ENCODE peak calls at places on chromosome 14, in five cellular contexts. One of them, this sample, is unnamed.

GRCh38 chr14:57273236-57273635 is 4.5 kb downstream of the AP5M1 start:
- DNase-seq in left lung: no peak
- DNase-seq in ovary: no peak
- DNase-seq in heart left ventricle: no peak
- DNase-seq in coronary artery: no peak
- DNase-seq in this sample: no peak

GRCh38 chr14:51507556-51508511 is 143.9 kb upstream of the FRMD6 start:
- DNase-seq in heart left ventricle: peak
- DNase-seq in ovary: peak
- DNase-seq in left lung: peak
- DNase-seq in coronary artery: no peak
- DNase-seq in this sample: no peak

GRCh38 chr14:88363624-88364023 is 21.8 kb upstream of the SPATA7 start:
- DNase-seq in ovary: no peak
- DNase-seq in coronary artery: no peak
- DNase-seq in heart left ventricle: no peak
- DNase-seq in left lung: no peak
- DNase-seq in this sample: no peak

GRCh38 chr14:80003138-80003537 is 208.2 kb downstream of the DIO2 start:
- DNase-seq in coronary artery: no peak
- DNase-seq in heart left ventricle: no peak
- DNase-seq in left lung: no peak
- DNase-seq in ovary: no peak
- DNase-seq in this sample: no peak

GRCh38 chr14:87231336-87232026 is 761.5 kb downstream of the GALC start:
- DNase-seq in coronary artery: no peak
- DNase-seq in left lung: no peak
- DNase-seq in heart left ventricle: no peak
- DNase-seq in ovary: no peak
- DNase-seq in this sample: no peak

GRCh38 chr14:105486974-105487448 is 325 bp downstream of the CRIP1 start:
- DNase-seq in ovary: no peak
- DNase-seq in left lung: no peak
- DNase-seq in heart left ventricle: peak
- DNase-seq in coronary artery: peak
- DNase-seq in this sample: no peak

GRCh38 chr14:104876251-104876699 is 11.2 kb downstream of the CEP170B start:
- DNase-seq in coronary artery: no peak
- DNase-seq in heart left ventricle: peak
- DNase-seq in left lung: peak
- DNase-seq in ovary: no peak
- DNase-seq in this sample: no peak

GRCh38 chr14:64504310-64504896 is at the start of gene ZBTB1:
- DNase-seq in ovary: peak
- DNase-seq in left lung: peak
- DNase-seq in coronary artery: peak
- DNase-seq in heart left ventricle: peak
- DNase-seq in this sample: peak

GRCh38 chr14:64296561-64296960 is 2.4 kb upstream of the ESR2 start:
- DNase-seq in heart left ventricle: no peak
- DNase-seq in left lung: no peak
- DNase-seq in ovary: no peak
- DNase-seq in coronary artery: no peak
- DNase-seq in this sample: no peak

GRCh38 chr14:97943619-97944018 is 1146.4 kb downstream of the VRK1 start:
- DNase-seq in ovary: no peak
- DNase-seq in left lung: no peak
- DNase-seq in coronary artery: no peak
- DNase-seq in heart left ventricle: no peak
- DNase-seq in this sample: no peak

GRCh38 chr14:68677901-68678300 is 115.0 kb downstream of the ZFP36L1 start:
- DNase-seq in ovary: no peak
- DNase-seq in left lung: no peak
- DNase-seq in coronary artery: no peak
- DNase-seq in heart left ventricle: no peak
- DNase-seq in this sample: no peak

GRCh38 chr14:73785336-73785833 is 66.2 kb upstream of the PTGR2 start:
- DNase-seq in heart left ventricle: no peak
- DNase-seq in coronary artery: no peak
- DNase-seq in left lung: no peak
- DNase-seq in ovary: peak
- DNase-seq in this sample: no peak

GRCh38 chr14:69535230-69535848 is 39.3 kb downstream of the CCDC177 start:
- DNase-seq in left lung: no peak
- DNase-seq in ovary: peak
- DNase-seq in coronary artery: no peak
- DNase-seq in heart left ventricle: no peak
- DNase-seq in this sample: peak

GRCh38 chr14:88079624-88080023 is 74.7 kb downstream of the GPR65 start:
- DNase-seq in coronary artery: no peak
- DNase-seq in heart left ventricle: no peak
- DNase-seq in ovary: no peak
- DNase-seq in left lung: no peak
- DNase-seq in this sample: no peak

DNA sequence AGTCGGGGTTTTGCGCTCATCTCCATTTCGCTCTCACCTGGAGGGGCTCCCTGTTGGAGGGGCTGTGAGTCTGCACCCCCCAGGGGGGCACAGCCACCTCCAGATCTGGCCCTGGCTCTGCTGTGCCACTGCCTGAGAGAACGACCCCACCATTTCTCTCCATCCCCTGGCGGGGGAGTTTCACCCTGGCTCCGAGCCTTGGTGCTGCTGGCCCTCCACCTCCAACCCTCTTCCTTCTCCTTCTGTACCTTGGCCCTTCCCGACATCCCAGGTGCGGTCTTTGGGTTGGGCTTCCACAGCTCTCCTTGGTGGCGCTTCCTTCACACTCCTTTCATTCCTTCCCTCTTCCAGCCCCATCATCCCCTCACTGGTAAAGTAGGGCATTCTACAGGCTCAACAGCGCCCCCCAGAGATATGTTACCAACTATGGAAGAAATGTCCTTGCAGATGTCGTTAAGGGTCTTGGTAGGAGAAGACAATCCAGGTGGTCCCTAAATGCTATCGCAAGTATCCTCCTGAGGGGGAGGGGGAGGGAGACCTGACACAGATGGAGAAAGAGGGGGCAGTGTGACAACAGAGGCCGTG is 16.3 kb downstream of the SERPINA1 start:
- DNase-seq in coronary artery: peak
- DNase-seq in ovary: no peak
- DNase-seq in left lung: no peak
- DNase-seq in heart left ventricle: no peak
- DNase-seq in this sample: peak
- TF ChIP-seq CTCF in coronary artery: no peak
- TF ChIP-seq CTCF in ovary: no peak
- TF ChIP-seq CTCF in left lung: no peak
- TF ChIP-seq CTCF in heart left ventricle: no peak
- TF ChIP-seq CTCF in this sample: no peak

GRCh38 chr14:22589096-22589839 is at the start of gene DAD1:
- DNase-seq in heart left ventricle: peak
- DNase-seq in ovary: peak
- DNase-seq in coronary artery: peak
- DNase-seq in left lung: peak
- DNase-seq in this sample: peak

GRCh38 chr14:22583994-22584393 is 5.0 kb downstream of the DAD1 start:
- DNase-seq in heart left ventricle: no peak
- DNase-seq in coronary artery: no peak
- DNase-seq in left lung: no peak
- DNase-seq in ovary: no peak
- DNase-seq in this sample: no peak

GRCh38 chr14:22587247-22587646 is 1.8 kb downstream of the DAD1 start:
- DNase-seq in ovary: no peak
- DNase-seq in left lung: no peak
- DNase-seq in coronary artery: no peak
- DNase-seq in heart left ventricle: no peak
- DNase-seq in this sample: no peak

GRCh38 chr14:22593189-22593588 is 4.2 kb upstream of the DAD1 start:
- DNase-seq in left lung: no peak
- DNase-seq in coronary artery: no peak
- DNase-seq in ovary: no peak
- DNase-seq in heart left ventricle: no peak
- DNase-seq in this sample: no peak

GRCh38 chr14:22588419-22589095 is 467 bp downstream of the DAD1 start:
- DNase-seq in left lung: no peak
- DNase-seq in ovary: no peak
- DNase-seq in coronary artery: no peak
- DNase-seq in heart left ventricle: no peak
- DNase-seq in this sample: no peak
- H3K27ac ChIP-seq in left lung: peak
- H3K27ac ChIP-seq in ovary: peak
- H3K27ac ChIP-seq in coronary artery: peak
- H3K27ac ChIP-seq in heart left ventricle: peak
- H3K27ac ChIP-seq in this sample: peak

GRCh38 chr14:25869854-25870253 is 728.0 kb downstream of the NOVA1 start:
- DNase-seq in coronary artery: no peak
- DNase-seq in left lung: no peak
- DNase-seq in ovary: no peak
- DNase-seq in heart left ventricle: no peak
- DNase-seq in this sample: no peak
- TF ChIP-seq CTCF in coronary artery: no peak
- TF ChIP-seq CTCF in left lung: no peak
- TF ChIP-seq CTCF in ovary: no peak
- TF ChIP-seq CTCF in heart left ventricle: no peak
- TF ChIP-seq CTCF in this sample: no peak

GRCh38 chr14:49907186-49907585 is 14.3 kb downstream of the ARF6 start:
- DNase-seq in coronary artery: no peak
- DNase-seq in heart left ventricle: no peak
- DNase-seq in left lung: no peak
- DNase-seq in ovary: no peak
- DNase-seq in this sample: no peak
- H3K27ac ChIP-seq in coronary artery: peak
- H3K27ac ChIP-seq in heart left ventricle: no peak
- H3K27ac ChIP-seq in left lung: peak
- H3K27ac ChIP-seq in ovary: no peak
- H3K27ac ChIP-seq in this sample: peak

DNA sequence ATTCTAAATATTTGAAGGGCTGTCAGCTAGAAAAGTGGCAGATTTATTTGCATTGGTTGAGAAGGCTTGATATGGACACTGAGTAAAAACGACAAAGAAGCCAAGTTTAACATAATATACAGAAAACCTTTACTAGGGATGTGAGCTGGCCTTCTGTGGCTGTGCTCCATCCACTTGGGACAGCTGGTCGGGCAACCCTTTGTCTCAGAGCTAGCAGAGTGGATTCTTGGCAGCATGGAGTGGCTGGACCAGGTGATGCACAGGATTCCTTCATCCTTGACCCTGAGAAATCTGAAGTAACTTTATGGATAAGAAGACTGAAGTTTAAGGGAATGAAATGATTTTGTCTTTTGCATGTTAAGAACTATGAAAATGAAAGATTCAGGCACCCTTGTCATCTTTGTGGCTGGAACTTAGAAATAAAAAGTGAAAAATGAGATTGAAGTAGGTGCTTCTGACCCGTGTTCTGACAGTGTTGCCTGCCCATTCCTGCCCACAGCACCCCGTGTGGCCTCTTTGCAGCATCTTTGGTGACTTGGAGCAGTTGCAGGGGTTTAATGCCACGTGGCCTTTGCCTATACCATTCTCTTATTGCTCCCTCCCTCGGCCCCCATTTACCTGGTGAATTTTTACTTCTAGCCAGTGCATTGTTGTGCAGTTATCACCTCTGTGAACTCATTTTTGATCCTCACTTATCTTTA is 32.6 kb downstream of the PELI2 start:
- DNase-seq in left lung: no peak
- DNase-seq in coronary artery: no peak
- DNase-seq in heart left ventricle: no peak
- DNase-seq in ovary: no peak
- DNase-seq in this sample: no peak
- TF ChIP-seq CTCF in left lung: no peak
- TF ChIP-seq CTCF in coronary artery: no peak
- TF ChIP-seq CTCF in heart left ventricle: no peak
- TF ChIP-seq CTCF in ovary: no peak
- TF ChIP-seq CTCF in this sample: no peak

DNA sequence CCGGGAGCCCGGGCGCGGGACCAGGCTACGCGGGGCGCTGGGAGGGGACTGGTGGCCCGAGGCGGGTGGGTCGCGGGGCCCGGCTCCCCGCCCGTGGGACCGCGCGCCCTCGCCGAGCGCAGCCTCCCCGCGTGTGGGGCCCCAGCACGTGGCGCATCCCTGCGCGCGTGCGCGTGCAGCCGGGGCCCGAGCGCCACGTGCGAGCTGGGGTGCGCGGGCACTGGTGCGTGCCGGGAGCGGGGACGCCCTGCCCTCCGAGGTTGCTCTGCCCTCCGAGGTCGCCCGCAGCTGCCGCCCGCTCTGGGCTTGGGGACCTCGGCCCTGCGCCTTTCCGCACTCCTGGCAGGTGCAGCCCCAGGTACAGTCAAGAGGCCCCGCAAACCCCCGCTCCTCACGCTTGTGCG is 365 bp upstream of the CCDC88C start:
- DNase-seq in ovary: no peak
- DNase-seq in heart left ventricle: no peak
- DNase-seq in left lung: no peak
- DNase-seq in coronary artery: no peak
- DNase-seq in this sample: peak
- H3K27ac ChIP-seq in ovary: no peak
- H3K27ac ChIP-seq in heart left ventricle: no peak
- H3K27ac ChIP-seq in left lung: no peak
- H3K27ac ChIP-seq in coronary artery: no peak
- H3K27ac ChIP-seq in this sample: peak

GRCh38 chr14:78673845-78674244 is 503.7 kb downstream of the NRXN3 start:
- DNase-seq in coronary artery: no peak
- DNase-seq in ovary: no peak
- DNase-seq in heart left ventricle: no peak
- DNase-seq in left lung: no peak
- DNase-seq in this sample: no peak
- TF ChIP-seq CTCF in coronary artery: no peak
- TF ChIP-seq CTCF in ovary: no peak
- TF ChIP-seq CTCF in heart left ventricle: no peak
- TF ChIP-seq CTCF in left lung: no peak
- TF ChIP-seq CTCF in this sample: no peak

GRCh38 chr14:31920003-31920402 is 157.1 kb upstream of the ARHGAP5 start:
- DNase-seq in left lung: no peak
- DNase-seq in coronary artery: no peak
- DNase-seq in ovary: no peak
- DNase-seq in heart left ventricle: no peak
- DNase-seq in this sample: no peak
- H3K27ac ChIP-seq in left lung: no peak
- H3K27ac ChIP-seq in coronary artery: no peak
- H3K27ac ChIP-seq in ovary: no peak
- H3K27ac ChIP-seq in heart left ventricle: no peak
- H3K27ac ChIP-seq in this sample: no peak

GRCh38 chr14:40394634-40395340 is 962.6 kb upstream of the FBXO33 start:
- DNase-seq in ovary: no peak
- DNase-seq in heart left ventricle: no peak
- DNase-seq in left lung: no peak
- DNase-seq in coronary artery: no peak
- DNase-seq in this sample: no peak

GRCh38 chr14:40398981-40399380 is 966.7 kb upstream of the FBXO33 start:
- DNase-seq in left lung: no peak
- DNase-seq in heart left ventricle: no peak
- DNase-seq in coronary artery: no peak
- DNase-seq in ovary: no peak
- DNase-seq in this sample: no peak

GRCh38 chr14:40393143-40393542 is 960.9 kb upstream of the FBXO33 start:
- DNase-seq in coronary artery: no peak
- DNase-seq in heart left ventricle: no peak
- DNase-seq in left lung: no peak
- DNase-seq in ovary: no peak
- DNase-seq in this sample: no peak
- TF ChIP-seq CTCF in coronary artery: no peak
- TF ChIP-seq CTCF in heart left ventricle: no peak
- TF ChIP-seq CTCF in left lung: no peak
- TF ChIP-seq CTCF in ovary: no peak
- TF ChIP-seq CTCF in this sample: no peak

This sample was measured in stomach.